ENCODE peak calls at places on chromosomes 1 and 21, in six cellular contexts. W is effector CD8-positive, alpha-beta T cell; I is DND-41; V is ELF-1; C is nephron progenitor cell; G is T follicular helper cell. D is an unnamed sample.

GRCh38 chr21:42427809-42428419 is 24.2 kb downstream of the UBASH3A start:
- DNase-seq in V (no peak), C (no peak), G (no peak), W (no peak), I (no peak), D (no peak)

GRCh38 chr1:84538599-84538998 is 32.2 kb upstream of the GNG5 start:
- DNase-seq in G (no peak), I (no peak), C (no peak), W (no peak), V (no peak), D (no peak)

GRCh38 chr1:223479718-223480425 is 86.7 kb downstream of the CCDC185 start:
- DNase-seq in W (no peak), I (no peak), C (no peak), V (no peak), G (no peak), D (no peak)

GRCh38 chr1:231778009-231778719 is 151.6 kb downstream of the DISC1 start:
- DNase-seq in I (no peak), C (no peak), W (no peak), G (no peak), V (peak; percentile 87), D (no peak)

GRCh38 chr1:25099343-25099951 is 132.9 kb downstream of the SYF2 start:
- DNase-seq in C (peak; percentile 17), V (no peak), I (peak; percentile 57), G (no peak), W (no peak), D (peak; percentile 57)

GRCh38 chr1:94757931-94758330 is 62.2 kb upstream of the SLC44A3 start:
- DNase-seq in V (peak; percentile 71), W (no peak), C (peak; percentile 28), I (no peak), G (no peak), D (no peak)

GRCh38 chr1:46333300-46334029 is 7.1 kb upstream of the NSUN4 start:
- DNase-seq in G (no peak), I (no peak), C (no peak), V (peak; percentile 79), W (no peak), D (peak; percentile 95)

GRCh38 chr1:3651939-3652537 is at the start of gene TP73:
- DNase-seq in I (peak; percentile 62), G (no peak), V (no peak), W (no peak), C (peak; percentile 69), D (no peak)

GRCh38 chr21:38489283-38489677 is 9.0 kb downstream of the ERG start:
- DNase-seq in C (no peak), I (no peak), V (no peak), W (no peak), G (no peak), D (no peak)

GRCh38 chr1:184191181-184191601 is 139.7 kb downstream of the TSEN15 start:
- DNase-seq in I (no peak), G (no peak), W (no peak), C (no peak), V (peak; percentile 27), D (no peak)

GRCh38 chr1:186491351-186491750 is 30.4 kb upstream of the PDC start:
- DNase-seq in I (no peak), C (no peak), W (no peak), G (no peak), V (no peak), D (no peak)

GRCh38 chr21:44461005-44461404 is 5.7 kb downstream of the LRRC3 start:
- DNase-seq in C (no peak), I (no peak), W (no peak), G (no peak), V (no peak), D (no peak)

GRCh38 chr1:154962795-154963330 is 1.3 kb upstream of the PYGO2 start:
- DNase-seq in I (no peak), C (no peak), W (no peak), G (no peak), V (no peak), D (peak; percentile 59)

GRCh38 chr1:211738709-211739301 is 63.4 kb upstream of the NEK2 start:
- DNase-seq in G (no peak), V (no peak), W (no peak), I (peak; percentile 59), C (no peak), D (no peak)

GRCh38 chr1:239987103-239987745 is 104.5 kb upstream of the FMN2 start:
- DNase-seq in V (no peak), C (peak; percentile 53), I (peak; percentile 28), G (no peak), W (no peak), D (peak; percentile 78)

GRCh38 chr1:1355376-1355775 is 3.0 kb downstream of the MXRA8 start:
- DNase-seq in W (no peak), I (no peak), G (no peak), V (peak; percentile 36), C (peak; percentile 62), D (no peak)

GRCh38 chr1:192878249-192878648 is 69.4 kb downstream of the RGS2 start:
- DNase-seq in I (no peak), V (no peak), G (no peak), W (no peak), C (no peak), D (no peak)

GRCh38 chr1:1059494-1060280 is 14.4 kb downstream of the RNF223 start:
- DNase-seq in G (peak; percentile 80), W (peak; percentile 92), I (peak; percentile 94), V (peak; percentile 72), C (peak; percentile 90), D (peak; percentile 97)

GRCh38 chr1:50279622-50280320 is 143.5 kb downstream of the DMRTA2 start:
- DNase-seq in V (peak; percentile 39), W (no peak), I (peak; percentile 58), G (no peak), C (peak; percentile 71), D (peak; percentile 66)

GRCh38 chr1:197561041-197561440 is 214.2 kb downstream of the DENND1B start:
- DNase-seq in G (no peak), I (no peak), V (no peak), C (no peak), W (no peak), D (no peak)

GRCh38 chr1:181314959-181315358 is 168.4 kb upstream of the CACNA1E start:
- DNase-seq in G (no peak), C (no peak), V (no peak), I (no peak), W (no peak), D (no peak)

GRCh38 chr1:34582356-34582755 is 172.5 kb upstream of the GJB5 start:
- DNase-seq in W (no peak), V (no peak), G (no peak), C (no peak), I (no peak), D (no peak)

GRCh38 chr1:35507947-35508346 is 49.3 kb downstream of the KIAA0319L start:
- DNase-seq in W (no peak), C (no peak), I (no peak), G (no peak), V (no peak), D (no peak)

GRCh38 chr1:111976332-111976731 is 13.1 kb downstream of the KCND3 start:
- DNase-seq in C (no peak), W (no peak), V (no peak), G (no peak), I (no peak), D (no peak)

GRCh38 chr1:222090103-222090502 is 348.2 kb upstream of the DUSP10 start:
- DNase-seq in I (no peak), G (no peak), C (no peak), V (no peak), W (no peak), D (no peak)

GRCh38 chr1:151006331-151007052 is at the start of gene MINDY1:
- DNase-seq in C (peak; percentile 61), V (peak; percentile 91), I (peak; percentile 62), G (no peak), W (peak; percentile 24), D (peak; percentile 89)

GRCh38 chr1:63867429-63868176 is 93.8 kb downstream of the ROR1 start:
- DNase-seq in V (no peak), G (no peak), C (no peak), I (no peak), W (no peak), D (no peak)

GRCh38 chr1:34827341-34827941 is 32.1 kb downstream of the SMIM12 start:
- DNase-seq in I (no peak), C (no peak), V (no peak), W (no peak), G (no peak), D (no peak)

GRCh38 chr1:221437924-221438323 is 304.0 kb downstream of the DUSP10 start:
- DNase-seq in G (no peak), V (no peak), I (no peak), W (no peak), C (no peak), D (no peak)

GRCh38 chr1:224203243-224204016 is 20.4 kb downstream of the DEGS1 start:
- DNase-seq in C (peak; percentile 39), V (peak; percentile 90), I (no peak), G (no peak), W (no peak), D (peak; percentile 60)

D was measured in Karpas-422.